ENCODE peak calls at places on chromosomes 6 and 20, in four cellular contexts. One of them, this sample, is unnamed.

GRCh38 chr6:26309731-26310142 is 55.3 kb upstream of the BTN3A2 start:
- DNase-seq in Peyer's patch: no peak
- DNase-seq in nephron progenitor cell: no peak
- DNase-seq in foreskin fibroblast: peak; percentile 92
- DNase-seq in this sample: no peak

GRCh38 chr6:109610555-109610954 is 80.4 kb downstream of the AK9 start:
- DNase-seq in Peyer's patch: no peak
- DNase-seq in nephron progenitor cell: no peak
- DNase-seq in foreskin fibroblast: peak; percentile 8
- DNase-seq in this sample: no peak

GRCh38 chr6:75157336-75157735 is 48.5 kb downstream of the COL12A1 start:
- DNase-seq in Peyer's patch: no peak
- DNase-seq in nephron progenitor cell: no peak
- DNase-seq in foreskin fibroblast: no peak
- DNase-seq in this sample: no peak

GRCh38 chr6:37501632-37502466 is 2.2 kb upstream of the CCDC167 start:
- DNase-seq in Peyer's patch: peak; percentile 40
- DNase-seq in nephron progenitor cell: no peak
- DNase-seq in foreskin fibroblast: no peak
- DNase-seq in this sample: peak; percentile 29

GRCh38 chr20:21498646-21499045 is 15.2 kb downstream of the NKX2-2 start:
- DNase-seq in Peyer's patch: no peak
- DNase-seq in nephron progenitor cell: no peak
- DNase-seq in foreskin fibroblast: no peak
- DNase-seq in this sample: no peak

GRCh38 chr6:140379919-140380318 is 1005.5 kb upstream of the CITED2 start:
- DNase-seq in Peyer's patch: no peak
- DNase-seq in nephron progenitor cell: no peak
- DNase-seq in foreskin fibroblast: peak; percentile 88
- DNase-seq in this sample: no peak

GRCh38 chr6:16949696-16950095 is 152.2 kb upstream of the STMND1 start:
- DNase-seq in Peyer's patch: no peak
- DNase-seq in nephron progenitor cell: no peak
- DNase-seq in foreskin fibroblast: peak; percentile 37
- DNase-seq in this sample: no peak

GRCh38 chr6:119276211-119276610 is 73.3 kb downstream of the MAN1A1 start:
- DNase-seq in Peyer's patch: no peak
- DNase-seq in nephron progenitor cell: no peak
- DNase-seq in foreskin fibroblast: peak; percentile 73
- DNase-seq in this sample: no peak

GRCh38 chr20:11880694-11881093 is 37.0 kb upstream of the BTBD3 start:
- DNase-seq in Peyer's patch: no peak
- DNase-seq in nephron progenitor cell: no peak
- DNase-seq in foreskin fibroblast: no peak
- DNase-seq in this sample: no peak

GRCh38 chr6:169490409-169490708 is 211.5 kb downstream of the WDR27 start:
- DNase-seq in Peyer's patch: no peak
- DNase-seq in nephron progenitor cell: no peak
- DNase-seq in foreskin fibroblast: no peak
- DNase-seq in this sample: no peak

GRCh38 chr6:79946242-79946641 is 1.1 kb downstream of the ELOVL4 start:
- DNase-seq in Peyer's patch: no peak
- DNase-seq in nephron progenitor cell: peak; percentile 37
- DNase-seq in foreskin fibroblast: peak; percentile 40
- DNase-seq in this sample: no peak

GRCh38 chr20:45395114-45395415 is 13.0 kb upstream of the DBNDD2 start:
- DNase-seq in Peyer's patch: no peak
- DNase-seq in nephron progenitor cell: no peak
- DNase-seq in foreskin fibroblast: no peak
- DNase-seq in this sample: no peak

GRCh38 chr20:45391559-45391958 is 13.4 kb upstream of the TP53TG5 start:
- DNase-seq in Peyer's patch: no peak
- DNase-seq in nephron progenitor cell: no peak
- DNase-seq in foreskin fibroblast: no peak
- DNase-seq in this sample: no peak

GRCh38 chr20:45390931-45391330 is 12.8 kb upstream of the TP53TG5 start:
- DNase-seq in Peyer's patch: no peak
- DNase-seq in nephron progenitor cell: no peak
- DNase-seq in foreskin fibroblast: no peak
- DNase-seq in this sample: no peak

GRCh38 chr20:45394221-45395113 is 13.6 kb upstream of the DBNDD2 start:
- DNase-seq in Peyer's patch: no peak
- DNase-seq in nephron progenitor cell: no peak
- DNase-seq in foreskin fibroblast: no peak
- DNase-seq in this sample: no peak

DNA sequence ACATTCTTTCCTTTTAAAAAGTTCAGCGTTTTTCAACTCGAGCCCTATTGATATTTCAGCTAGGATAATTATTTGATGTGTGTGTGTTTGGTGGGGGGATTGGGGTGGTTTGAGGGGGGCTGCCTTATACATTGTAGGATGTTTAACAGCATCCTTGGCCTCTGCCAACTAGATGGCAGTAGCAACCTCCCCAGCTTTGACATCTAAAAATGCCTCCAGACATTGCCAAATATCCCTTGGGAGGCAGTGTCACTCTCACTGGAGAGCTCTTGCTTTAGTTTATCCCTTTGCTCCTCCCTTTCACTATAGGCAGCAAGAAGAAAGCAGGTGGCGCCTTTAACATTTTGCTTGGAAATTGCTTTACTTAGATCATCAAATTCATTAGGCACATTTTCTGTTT is 14.6 kb upstream of the TP53TG5 start:
- DNase-seq in Peyer's patch: no peak
- DNase-seq in nephron progenitor cell: no peak
- DNase-seq in foreskin fibroblast: peak; percentile 21
- DNase-seq in this sample: no peak
- TF ChIP-seq CTCF in Peyer's patch: no peak
- TF ChIP-seq CTCF in nephron progenitor cell: no peak
- TF ChIP-seq CTCF in foreskin fibroblast: no peak
- TF ChIP-seq CTCF in this sample: no peak

DNA sequence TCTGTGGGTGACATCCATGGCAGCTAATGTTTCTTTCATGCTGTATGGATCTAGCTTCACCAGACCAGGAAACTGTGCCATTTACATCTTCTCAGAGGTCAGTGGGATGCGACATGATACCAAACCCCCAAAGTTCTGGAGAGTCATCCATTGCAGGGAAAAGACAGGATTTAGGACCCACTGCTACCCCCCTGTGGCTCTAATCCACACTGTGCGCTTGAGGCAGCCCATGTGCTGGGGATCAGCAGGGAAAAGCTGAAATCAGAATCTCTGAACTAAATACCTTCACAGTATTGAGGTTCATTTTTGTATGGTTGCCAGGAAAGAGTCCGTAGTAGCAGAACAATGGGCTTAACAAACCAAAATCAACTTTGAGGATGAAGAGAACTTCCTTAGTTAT is 164.4 kb downstream of the TMEM242 start:
- DNase-seq in Peyer's patch: no peak
- DNase-seq in nephron progenitor cell: no peak
- DNase-seq in foreskin fibroblast: no peak
- DNase-seq in this sample: no peak
- TF ChIP-seq CTCF in Peyer's patch: no peak
- TF ChIP-seq CTCF in nephron progenitor cell: no peak
- TF ChIP-seq CTCF in foreskin fibroblast: no peak
- TF ChIP-seq CTCF in this sample: no peak

DNA sequence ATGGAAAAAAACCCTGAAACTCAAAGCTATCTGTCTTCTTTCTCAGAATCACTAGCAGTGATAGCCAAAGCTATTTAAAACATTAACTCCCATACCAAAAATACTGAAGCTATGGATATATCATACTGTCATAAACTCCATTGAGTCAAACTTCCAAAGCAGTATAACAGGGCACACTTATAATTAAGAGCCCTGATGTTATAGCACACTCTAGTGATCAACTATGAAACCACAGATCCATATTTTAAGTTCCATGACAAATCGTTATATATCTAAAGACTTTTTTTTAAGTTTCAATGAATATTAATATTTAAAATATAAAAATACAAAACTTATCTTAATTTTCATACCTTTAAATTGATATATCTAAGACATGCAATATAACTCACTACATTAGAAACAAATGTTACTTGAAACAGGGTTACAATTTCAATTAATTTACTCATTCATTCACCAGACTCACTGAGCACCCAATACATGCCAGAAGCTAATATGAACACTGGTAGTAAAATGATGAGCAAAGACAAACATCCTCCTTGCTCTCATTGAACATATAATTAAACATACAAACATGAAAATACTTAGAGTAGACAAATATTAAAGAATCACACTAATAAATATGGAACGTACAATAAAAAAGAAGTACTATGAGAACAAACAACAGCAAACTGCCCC is 69.3 kb downstream of the IBTK start:
- DNase-seq in Peyer's patch: no peak
- DNase-seq in nephron progenitor cell: no peak
- DNase-seq in foreskin fibroblast: peak; percentile 69
- DNase-seq in this sample: no peak
- TF ChIP-seq CTCF in Peyer's patch: peak; percentile 65
- TF ChIP-seq CTCF in nephron progenitor cell: peak; percentile 9
- TF ChIP-seq CTCF in foreskin fibroblast: peak; percentile 39
- TF ChIP-seq CTCF in this sample: no peak

DNA sequence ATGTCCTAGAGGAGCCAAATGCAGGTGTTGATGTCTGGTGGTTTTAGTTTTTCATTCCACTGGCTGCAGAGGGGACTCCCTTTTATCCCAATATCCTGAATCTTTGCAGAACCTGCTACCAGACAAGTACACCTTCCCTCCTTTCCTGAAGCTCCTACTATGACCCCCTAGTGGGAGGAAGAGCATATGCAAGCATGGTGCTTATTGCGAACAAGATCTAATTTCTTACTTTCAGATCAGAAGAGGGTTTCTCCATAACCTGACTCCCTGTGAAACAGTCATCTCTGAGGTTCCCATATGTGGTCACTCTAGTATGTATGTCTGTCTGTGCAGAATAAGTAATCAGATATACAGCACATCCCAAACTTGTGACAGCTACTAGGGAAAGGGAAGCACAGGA is 277.2 kb downstream of the ARHGAP18 start:
- DNase-seq in Peyer's patch: no peak
- DNase-seq in nephron progenitor cell: no peak
- DNase-seq in foreskin fibroblast: peak; percentile 12
- DNase-seq in this sample: no peak
- TF ChIP-seq CTCF in Peyer's patch: no peak
- TF ChIP-seq CTCF in nephron progenitor cell: peak; percentile 24
- TF ChIP-seq CTCF in foreskin fibroblast: peak; percentile 20
- TF ChIP-seq CTCF in this sample: no peak

DNA sequence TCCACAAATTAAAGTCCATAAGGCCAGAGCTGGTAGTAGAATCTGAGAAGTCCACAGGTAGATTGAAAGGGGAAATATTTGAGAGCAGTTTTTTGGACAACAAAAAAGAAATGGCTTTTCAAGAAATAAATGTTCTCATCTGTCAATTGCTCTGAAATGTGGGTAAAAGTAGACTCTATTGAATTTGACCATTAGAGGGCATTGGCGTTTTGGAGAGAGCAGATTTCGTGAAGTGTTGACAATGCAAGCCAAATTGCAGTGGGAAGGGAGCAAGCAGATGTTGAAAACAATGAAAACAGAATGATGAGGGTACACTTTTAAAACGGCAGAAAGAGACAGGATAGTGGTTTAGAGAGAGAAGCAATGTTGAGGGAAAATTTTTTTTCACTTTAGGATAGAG is 149.1 kb upstream of the FAM83B start:
- DNase-seq in Peyer's patch: no peak
- DNase-seq in nephron progenitor cell: no peak
- DNase-seq in foreskin fibroblast: peak; percentile 39
- DNase-seq in this sample: no peak
- TF ChIP-seq CTCF in Peyer's patch: no peak
- TF ChIP-seq CTCF in nephron progenitor cell: no peak
- TF ChIP-seq CTCF in foreskin fibroblast: peak; percentile 44
- TF ChIP-seq CTCF in this sample: no peak

DNA sequence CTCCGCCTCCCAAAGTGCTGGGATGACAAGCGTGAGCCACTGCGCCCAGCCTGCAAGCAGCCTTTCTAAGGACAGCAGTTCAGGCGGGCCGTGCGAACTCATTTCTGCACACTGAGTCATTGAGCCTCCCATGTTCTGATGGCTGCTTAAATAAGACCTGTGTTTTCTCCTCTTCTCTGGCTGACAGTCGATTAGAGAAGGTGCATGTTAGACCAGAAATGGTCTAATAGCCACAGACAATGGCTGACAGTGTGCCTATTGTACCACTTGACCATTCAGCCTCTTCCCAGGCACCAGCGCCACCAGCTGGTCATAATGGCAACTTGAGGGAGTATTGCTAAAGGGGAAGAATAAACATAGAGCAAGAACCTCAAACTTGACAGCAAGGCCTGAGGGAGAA is 6.2 kb downstream of the CST11 start:
- DNase-seq in Peyer's patch: peak; percentile 19
- DNase-seq in nephron progenitor cell: peak; percentile 45
- DNase-seq in foreskin fibroblast: peak; percentile 25
- DNase-seq in this sample: no peak
- TF ChIP-seq CTCF in Peyer's patch: peak; percentile 37
- TF ChIP-seq CTCF in nephron progenitor cell: peak; percentile 36
- TF ChIP-seq CTCF in foreskin fibroblast: peak; percentile 36
- TF ChIP-seq CTCF in this sample: peak; percentile 11

GRCh38 chr20:57501461-57502330 is 23.2 kb downstream of the CTCFL start:
- DNase-seq in Peyer's patch: no peak
- DNase-seq in nephron progenitor cell: no peak
- DNase-seq in foreskin fibroblast: no peak
- DNase-seq in this sample: no peak
- TF ChIP-seq CTCF in Peyer's patch: no peak
- TF ChIP-seq CTCF in nephron progenitor cell: no peak
- TF ChIP-seq CTCF in foreskin fibroblast: no peak
- TF ChIP-seq CTCF in this sample: no peak

GRCh38 chr20:49029203-49029602 is 16.9 kb upstream of the CSE1L start:
- DNase-seq in Peyer's patch: no peak
- DNase-seq in nephron progenitor cell: no peak
- DNase-seq in foreskin fibroblast: no peak
- DNase-seq in this sample: no peak

GRCh38 chr20:49030954-49031619 is 15.0 kb upstream of the CSE1L start:
- DNase-seq in Peyer's patch: no peak
- DNase-seq in nephron progenitor cell: no peak
- DNase-seq in foreskin fibroblast: no peak
- DNase-seq in this sample: no peak

GRCh38 chr20:49024220-49024619 is 21.9 kb upstream of the CSE1L start:
- DNase-seq in Peyer's patch: no peak
- DNase-seq in nephron progenitor cell: no peak
- DNase-seq in foreskin fibroblast: no peak
- DNase-seq in this sample: no peak

GRCh38 chr20:49032455-49032854 is 13.7 kb upstream of the CSE1L start:
- DNase-seq in Peyer's patch: no peak
- DNase-seq in nephron progenitor cell: no peak
- DNase-seq in foreskin fibroblast: no peak
- DNase-seq in this sample: no peak

GRCh38 chr20:49028684-49029083 is 17.4 kb upstream of the CSE1L start:
- DNase-seq in Peyer's patch: no peak
- DNase-seq in nephron progenitor cell: no peak
- DNase-seq in foreskin fibroblast: peak; percentile 25
- DNase-seq in this sample: no peak
- TF ChIP-seq CTCF in Peyer's patch: no peak
- TF ChIP-seq CTCF in nephron progenitor cell: peak; percentile 14
- TF ChIP-seq CTCF in foreskin fibroblast: peak; percentile 42
- TF ChIP-seq CTCF in this sample: no peak

This sample was measured in natural killer cell.